ENCODE peak calls at places on chromosomes 2 and 18, in six cellular contexts. V, D, E, B, A and P are unnamed samples.
A peak's percentile ranks its signal among the peaks of the same experiment; 100 is the strongest.

GRCh38 chr2:234682492-234683228 is 185.8 kb upstream of the ARL4C start:
- DNase-seq in V (no peak), D (peak; percentile 42), E (no peak), B (no peak), A (peak; percentile 70), P (no peak)

GRCh38 chr2:156430978-156431358 is 5.2 kb upstream of the GPD2 start:
- DNase-seq in V (peak; percentile 80), D (no peak), E (no peak), B (no peak), A (peak; percentile 73), P (no peak)

GRCh38 chr2:214103199-214104001 is 307.5 kb upstream of the VWC2L start:
- DNase-seq in V (no peak), D (no peak), E (no peak), B (no peak), A (peak; percentile 1), P (no peak)

GRCh38 chr18:3869848-3870247 is 419.9 kb downstream of the TGIF1 start:
- DNase-seq in V (peak; percentile 77), D (no peak), E (no peak), B (no peak), A (peak; percentile 50), P (peak; percentile 7)

GRCh38 chr2:147482111-147482510 is 362.7 kb upstream of the ACVR2A start:
- DNase-seq in V (no peak), D (no peak), E (no peak), B (no peak), A (no peak), P (no peak)

GRCh38 chr2:99643824-99644787 is 154.3 kb upstream of the REV1 start:
- DNase-seq in V (no peak), D (no peak), E (no peak), B (no peak), A (peak; percentile 79), P (no peak)

GRCh38 chr2:174771631-174772491 is 7.6 kb upstream of the CHRNA1 start:
- DNase-seq in V (peak; percentile 70), D (peak; percentile 95), E (peak; percentile 75), B (no peak), A (peak; percentile 77), P (peak; percentile 66)

GRCh38 chr2:226561962-226562361 is 237.7 kb downstream of the IRS1 start:
- DNase-seq in V (no peak), D (no peak), E (no peak), B (no peak), A (peak; percentile 58), P (no peak)

GRCh38 chr2:62577994-62578836 is 72.2 kb upstream of the TMEM17 start:
- DNase-seq in V (peak; percentile 94), D (no peak), E (no peak), B (no peak), A (peak; percentile 97), P (no peak)

GRCh38 chr2:170314744-170315447 is 136.9 kb downstream of the MYO3B start:
- DNase-seq in V (no peak), D (no peak), E (no peak), B (no peak), A (peak; percentile 28), P (peak; percentile 35)

GRCh38 chr18:63578357-63578958 is 8.7 kb upstream of the SERPINB13 start:
- DNase-seq in V (peak; percentile 37), D (peak; percentile 77), E (peak; percentile 62), B (no peak), A (peak; percentile 8), P (no peak)

GRCh38 chr2:69177063-69177771 is 164.2 kb downstream of the ANTXR1 start:
- DNase-seq in V (peak; percentile 25), D (peak; percentile 71), E (no peak), B (no peak), A (peak; percentile 95), P (peak; percentile 37)

GRCh38 chr2:3498783-3499394 is 20.4 kb downstream of the ADI1 start:
- DNase-seq in V (no peak), D (no peak), E (no peak), B (no peak), A (no peak), P (no peak)

GRCh38 chr18:23918395-23919032 is 96.0 kb upstream of the TTC39C start:
- DNase-seq in V (peak; percentile 46), D (peak; percentile 95), E (peak; percentile 85), B (peak; percentile 83), A (peak; percentile 29), P (peak; percentile 21)